ENCODE peak calls at places on chromosome 9, in five cellular contexts. J, S, U, N and W are unnamed samples.

GRCh38 chr9:14769235-14769580 is 46.7 kb upstream of the CER1 start:
- DNase-seq in J (no peak), S (peak), N (no peak), U (no peak), W (peak)

GRCh38 chr9:74499770-74500583 is 2.8 kb downstream of the RORB start:
- DNase-seq in U (no peak), J (no peak), N (no peak), S (peak), W (no peak)

GRCh38 chr9:18338042-18338441 is 135.9 kb upstream of the ADAMTSL1 start:
- DNase-seq in S (no peak), N (no peak), U (no peak), J (no peak), W (no peak)

GRCh38 chr9:132181796-132182521 is 20.1 kb downstream of the NTNG2 start:
- DNase-seq in S (no peak), N (no peak), U (peak), J (no peak), W (peak)

GRCh38 chr9:83754383-83754977 is 46.7 kb upstream of the UBQLN1 start:
- DNase-seq in N (no peak), S (no peak), U (no peak), J (no peak), W (no peak)

GRCh38 chr9:115764649-115765048 is 388.9 kb upstream of the PAPPA start:
- DNase-seq in U (no peak), J (no peak), N (no peak), S (no peak), W (peak)

GRCh38 chr9:20394928-20395327 is 227.4 kb downstream of the MLLT3 start:
- DNase-seq in J (no peak), U (no peak), S (no peak), N (no peak), W (no peak)

GRCh38 chr9:125631391-125632085 is 75.5 kb downstream of the MAPKAP1 start:
- DNase-seq in N (peak), U (no peak), S (peak), J (no peak), W (peak)

GRCh38 chr9:12719431-12719830 is 26.2 kb downstream of the TYRP1 start:
- DNase-seq in J (no peak), S (peak), N (no peak), U (no peak), W (peak)

GRCh38 chr9:16675131-16675530 is 195.3 kb downstream of the BNC2 start:
- DNase-seq in S (no peak), N (no peak), J (no peak), U (no peak), W (no peak)

GRCh38 chr9:346114-346513 is 131.4 kb downstream of the DOCK8 start:
- DNase-seq in S (no peak), J (no peak), N (no peak), U (peak), W (no peak)

GRCh38 chr9:133684461-133685361 is 48.5 kb downstream of the DBH start:
- DNase-seq in N (no peak), J (peak), S (no peak), U (no peak), W (no peak)

GRCh38 chr9:6598249-6598725 is 47.2 kb downstream of the GLDC start:
- DNase-seq in N (no peak), S (no peak), U (no peak), J (no peak), W (peak)

GRCh38 chr9:121885345-121885901 is 207.7 kb downstream of the TTLL11 start:
- DNase-seq in S (peak), J (no peak), N (no peak), U (no peak), W (no peak)

GRCh38 chr9:123296174-123296573 is 27.8 kb upstream of the STRBP start:
- DNase-seq in J (no peak), N (no peak), U (no peak), S (no peak), W (no peak)

GRCh38 chr9:18359335-18359734 is 114.6 kb upstream of the ADAMTSL1 start:
- DNase-seq in U (no peak), S (no peak), N (no peak), J (no peak), W (peak)

GRCh38 chr9:109600142-109600541 is 102.0 kb upstream of the PTPN3 start:
- DNase-seq in J (no peak), S (peak), U (no peak), N (no peak), W (peak)

GRCh38 chr9:123586140-123586735 is 230.2 kb downstream of the CRB2 start:
- DNase-seq in N (no peak), J (no peak), U (no peak), S (no peak), W (no peak)

GRCh38 chr9:134318481-134318891 is 7.8 kb upstream of the RXRA start:
- DNase-seq in U (no peak), S (no peak), J (peak), N (no peak), W (no peak)

GRCh38 chr9:122119721-122120120 is 26.6 kb upstream of the TTLL11 start:
- DNase-seq in N (no peak), J (no peak), U (no peak), S (no peak), W (no peak)

GRCh38 chr9:133117271-133118178 is 3.5 kb downstream of the RALGDS start:
- DNase-seq in N (no peak), S (no peak), U (peak), J (peak), W (no peak)

GRCh38 chr9:99296375-99296951 is 74.4 kb downstream of the SEC61B start:
- DNase-seq in N (no peak), U (peak), J (no peak), S (peak), W (no peak)

GRCh38 chr9:106960238-106960637 is 97.3 kb downstream of the ZNF462 start:
- DNase-seq in S (no peak), J (no peak), N (no peak), U (no peak), W (no peak)

GRCh38 chr9:88087906-88088305 is 50.4 kb downstream of the SPATA31C2 start:
- DNase-seq in N (no peak), U (no peak), S (no peak), J (no peak), W (no peak)

GRCh38 chr9:126169736-126170135 is 156.9 kb upstream of the MVB12B start:
- DNase-seq in N (no peak), J (no peak), S (no peak), U (no peak), W (no peak)

GRCh38 chr9:126989847-126990821 is 75.6 kb downstream of the RALGPS1 start:
- DNase-seq in J (no peak), N (no peak), U (peak), S (peak), W (peak)

GRCh38 chr9:11149065-11149464 is 536.3 kb upstream of the PTPRD start:
- DNase-seq in S (no peak), N (no peak), U (peak), J (no peak), W (no peak)
- TF ChIP-seq CTCF in S (no peak), N (no peak), U (no peak), J (no peak), W (no peak)

DNA sequence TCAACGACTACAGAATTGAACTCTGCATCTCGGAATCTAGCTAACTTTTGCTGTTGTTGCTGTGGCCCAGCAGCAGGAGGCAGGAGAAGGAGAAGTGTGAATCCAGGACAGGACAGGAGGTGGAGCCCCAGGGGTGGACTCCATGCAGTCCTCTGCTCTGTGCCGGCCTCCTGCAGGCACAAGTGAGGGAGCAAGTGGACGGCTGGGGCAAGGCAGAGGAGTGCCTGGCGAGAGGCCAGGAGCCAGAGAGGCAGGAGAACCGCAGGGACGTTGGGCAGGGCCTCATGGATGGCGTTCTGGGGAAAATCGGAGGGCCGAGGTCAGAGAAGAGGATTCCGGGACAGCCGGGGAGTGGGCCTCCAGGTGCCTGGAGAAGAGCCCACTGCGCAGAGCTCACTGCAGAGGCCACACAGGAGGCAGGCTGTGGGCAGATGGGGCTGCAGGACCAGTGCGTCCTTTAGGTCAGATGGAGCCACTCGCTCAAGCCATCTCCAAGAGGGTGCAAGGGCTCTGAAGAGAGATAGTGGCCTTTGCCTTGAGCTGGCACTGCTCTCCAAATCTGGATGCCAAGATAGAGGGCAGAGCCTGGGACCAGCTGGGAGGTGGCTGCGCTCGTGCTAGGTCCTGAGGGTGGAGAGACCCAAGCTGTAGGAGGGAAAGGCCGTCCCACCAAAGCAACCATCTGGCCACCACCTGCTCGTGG is 214.0 kb downstream of the FANCC start:
- DNase-seq in N (no peak), S (no peak), U (no peak), J (peak), W (no peak)
- TF ChIP-seq CTCF in N (no peak), S (peak), U (no peak), J (no peak), W (peak)

DNA sequence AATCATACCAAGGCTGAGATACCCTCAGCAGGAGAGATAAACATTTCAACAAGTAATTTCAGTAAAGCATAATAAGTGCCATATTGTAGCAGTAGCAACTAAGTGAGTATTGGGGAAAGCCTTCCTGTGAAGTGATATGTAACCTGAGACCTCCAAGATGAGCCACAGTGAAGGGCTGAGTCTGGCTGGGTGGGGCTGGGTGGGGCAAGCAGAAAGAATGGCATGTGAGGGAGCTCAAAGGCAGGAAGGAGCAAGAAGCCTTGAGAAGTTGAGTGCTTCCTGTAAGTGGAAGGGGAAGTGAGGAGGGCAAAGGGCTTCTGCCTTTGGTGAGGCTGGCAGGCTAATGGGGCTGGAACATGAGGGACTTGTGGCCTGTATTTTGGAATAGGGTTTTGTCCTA is 19.7 kb upstream of the ASTN2 start:
- DNase-seq in J (no peak), S (no peak), U (no peak), N (no peak), W (no peak)
- TF ChIP-seq CTCF in J (no peak), S (no peak), U (no peak), N (no peak), W (no peak)

DNA sequence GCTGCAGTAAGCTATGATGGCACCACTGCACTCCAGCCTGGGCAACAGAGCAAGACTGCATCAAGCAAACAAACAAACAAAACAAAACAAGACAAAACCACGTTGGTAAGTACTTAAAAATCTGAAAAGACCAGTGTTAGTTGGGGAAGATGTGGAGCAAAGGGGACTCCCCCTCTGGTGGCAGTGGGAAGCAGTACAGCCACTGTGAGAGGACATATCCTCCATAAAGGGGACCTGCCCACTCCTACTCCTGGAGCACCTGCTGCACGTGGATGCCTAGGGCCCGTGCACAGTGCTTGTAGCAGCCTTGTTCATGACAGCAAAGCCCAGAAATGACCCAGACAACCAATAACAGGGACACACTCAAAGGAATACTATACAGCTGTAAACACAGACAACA is 17.0 kb upstream of the IPPK start:
- DNase-seq in J (no peak), S (peak), N (no peak), U (no peak), W (peak)
- TF ChIP-seq CTCF in J (no peak), S (peak), N (no peak), U (no peak), W (peak)

GRCh38 chr9:111372297-111372696 is 42.3 kb upstream of the OR2K2 start:
- DNase-seq in U (no peak), N (no peak), S (no peak), J (no peak), W (no peak)

GRCh38 chr9:111375817-111376564 is 46.0 kb upstream of the OR2K2 start:
- DNase-seq in J (no peak), U (no peak), S (peak), N (no peak), W (peak)

DNA sequence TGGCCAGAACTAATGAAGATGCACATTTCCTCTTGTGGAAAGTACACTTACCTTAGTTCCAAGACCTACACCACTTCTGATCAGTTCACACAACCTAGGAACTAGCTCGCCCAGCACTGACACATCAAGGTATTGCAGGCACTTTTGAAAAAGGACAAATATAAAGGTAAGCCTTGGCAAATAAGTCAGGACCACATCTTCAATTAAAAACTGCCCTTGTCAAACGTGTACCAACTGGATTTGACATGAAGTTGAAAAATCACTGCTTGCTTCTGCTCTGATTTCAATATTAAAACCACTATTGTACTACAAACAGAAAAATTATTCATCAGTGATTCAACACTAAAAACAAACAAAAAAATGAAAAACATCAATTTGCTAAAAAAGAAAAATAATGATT is 45.0 kb upstream of the OR2K2 start:
- DNase-seq in J (no peak), N (no peak), S (no peak), U (no peak), W (no peak)
- TF ChIP-seq CTCF in J (no peak), N (no peak), S (no peak), U (no peak), W (no peak)